ENCODE peak calls at places on chromosomes 7 and 10, in seven cellular contexts. One of them, this sample, is unnamed.

GRCh38 chr7:156702399-156702798 is 61.8 kb downstream of the RNF32 start:
- DNase-seq in colonic mucosa: no peak
- DNase-seq in HCT116: no peak
- DNase-seq in PC-9: no peak
- DNase-seq in tibial artery: no peak
- DNase-seq in lower lobe of right lung: no peak
- DNase-seq in adipocyte: no peak
- DNase-seq in this sample: no peak

GRCh38 chr10:130193493-130194193 is 57.5 kb downstream of the GLRX3 start:
- DNase-seq in tibial artery: no peak
- DNase-seq in colonic mucosa: no peak
- DNase-seq in HCT116: no peak
- DNase-seq in adipocyte: no peak
- DNase-seq in lower lobe of right lung: no peak
- DNase-seq in PC-9: no peak
- DNase-seq in this sample: peak; percentile 9

GRCh38 chr7:122255454-122255853 is 49.1 kb downstream of the FEZF1 start:
- DNase-seq in PC-9: no peak
- DNase-seq in adipocyte: no peak
- DNase-seq in tibial artery: no peak
- DNase-seq in lower lobe of right lung: no peak
- DNase-seq in HCT116: no peak
- DNase-seq in colonic mucosa: no peak
- DNase-seq in this sample: no peak

GRCh38 chr10:45001382-45002148 is 842 bp downstream of the ZNF22 start:
- DNase-seq in HCT116: no peak
- DNase-seq in adipocyte: peak; percentile 84
- DNase-seq in lower lobe of right lung: peak; percentile 84
- DNase-seq in tibial artery: peak; percentile 89
- DNase-seq in colonic mucosa: peak; percentile 72
- DNase-seq in PC-9: peak; percentile 63
- DNase-seq in this sample: peak; percentile 82

GRCh38 chr10:72889391-72889831 is 4.1 kb upstream of the OIT3 start:
- DNase-seq in tibial artery: no peak
- DNase-seq in PC-9: no peak
- DNase-seq in lower lobe of right lung: no peak
- DNase-seq in HCT116: no peak
- DNase-seq in colonic mucosa: no peak
- DNase-seq in adipocyte: no peak
- DNase-seq in this sample: peak; percentile 25

GRCh38 chr10:50382576-50383023 is 131.3 kb upstream of the ASAH2 start:
- DNase-seq in colonic mucosa: no peak
- DNase-seq in tibial artery: no peak
- DNase-seq in adipocyte: no peak
- DNase-seq in HCT116: no peak
- DNase-seq in PC-9: no peak
- DNase-seq in lower lobe of right lung: no peak
- DNase-seq in this sample: peak; percentile 36

GRCh38 chr10:92387289-92387940 is 96.4 kb downstream of the MARCHF5 start:
- DNase-seq in HCT116: peak; percentile 62
- DNase-seq in lower lobe of right lung: no peak
- DNase-seq in tibial artery: no peak
- DNase-seq in colonic mucosa: peak; percentile 37
- DNase-seq in PC-9: peak; percentile 37
- DNase-seq in adipocyte: peak; percentile 59
- DNase-seq in this sample: peak; percentile 48

GRCh38 chr10:43409385-43410109 is 561 bp upstream of the HNRNPF start:
- DNase-seq in HCT116: no peak
- DNase-seq in tibial artery: peak; percentile 74
- DNase-seq in PC-9: peak; percentile 67
- DNase-seq in adipocyte: no peak
- DNase-seq in colonic mucosa: peak; percentile 71
- DNase-seq in lower lobe of right lung: peak; percentile 82
- DNase-seq in this sample: peak; percentile 42

GRCh38 chr7:80403686-80404241 is 108.1 kb downstream of the GNAT3 start:
- DNase-seq in lower lobe of right lung: no peak
- DNase-seq in adipocyte: peak; percentile 57
- DNase-seq in colonic mucosa: no peak
- DNase-seq in tibial artery: no peak
- DNase-seq in HCT116: no peak
- DNase-seq in PC-9: no peak
- DNase-seq in this sample: peak; percentile 20

GRCh38 chr7:36639826-36640225 is 84.5 kb downstream of the AOAH start:
- DNase-seq in PC-9: no peak
- DNase-seq in lower lobe of right lung: no peak
- DNase-seq in adipocyte: no peak
- DNase-seq in HCT116: no peak
- DNase-seq in tibial artery: no peak
- DNase-seq in colonic mucosa: no peak
- DNase-seq in this sample: no peak

GRCh38 chr10:81179324-81179723 is 641.6 kb downstream of the SH2D4B start:
- DNase-seq in tibial artery: no peak
- DNase-seq in adipocyte: no peak
- DNase-seq in HCT116: no peak
- DNase-seq in colonic mucosa: no peak
- DNase-seq in PC-9: no peak
- DNase-seq in lower lobe of right lung: no peak
- DNase-seq in this sample: no peak

GRCh38 chr7:157010588-157011332 is at the start of gene MNX1:
- DNase-seq in lower lobe of right lung: peak; percentile 88
- DNase-seq in PC-9: peak; percentile 82
- DNase-seq in HCT116: peak; percentile 54
- DNase-seq in adipocyte: no peak
- DNase-seq in tibial artery: peak; percentile 45
- DNase-seq in colonic mucosa: peak; percentile 88
- DNase-seq in this sample: no peak

GRCh38 chr7:91249506-91250233 is 14.6 kb upstream of the FZD1 start:
- DNase-seq in adipocyte: peak; percentile 90
- DNase-seq in lower lobe of right lung: no peak
- DNase-seq in HCT116: no peak
- DNase-seq in PC-9: peak; percentile 66
- DNase-seq in tibial artery: no peak
- DNase-seq in colonic mucosa: no peak
- DNase-seq in this sample: peak; percentile 87

GRCh38 chr7:151240942-151241754 is 7.3 kb downstream of the SMARCD3 start:
- DNase-seq in tibial artery: peak; percentile 42
- DNase-seq in HCT116: no peak
- DNase-seq in adipocyte: no peak
- DNase-seq in colonic mucosa: no peak
- DNase-seq in lower lobe of right lung: no peak
- DNase-seq in PC-9: no peak
- DNase-seq in this sample: no peak

GRCh38 chr7:82325416-82325815 is 118.2 kb downstream of the CACNA2D1 start:
- DNase-seq in adipocyte: peak; percentile 41
- DNase-seq in colonic mucosa: no peak
- DNase-seq in PC-9: no peak
- DNase-seq in HCT116: no peak
- DNase-seq in tibial artery: no peak
- DNase-seq in lower lobe of right lung: no peak
- DNase-seq in this sample: no peak

DNA sequence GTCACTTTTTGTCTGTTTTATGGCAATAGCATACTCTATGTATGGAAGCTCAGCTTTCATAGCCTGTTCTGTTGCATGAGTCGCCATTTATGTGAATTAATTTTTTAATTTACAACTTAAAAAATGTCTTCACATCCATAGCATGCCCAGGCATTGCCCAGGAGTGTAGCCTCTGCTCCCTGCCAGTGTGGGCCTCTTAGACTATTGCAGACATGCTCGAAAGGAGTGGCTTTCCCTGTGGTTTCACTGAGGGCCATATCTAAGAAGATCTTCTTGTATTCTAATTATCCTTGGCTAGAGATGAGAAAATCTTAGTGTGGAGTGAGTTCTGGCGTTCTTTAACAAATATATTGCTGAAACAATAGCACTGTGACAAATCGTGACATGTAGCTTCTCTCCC is 35.3 kb downstream of the PCBD1 start:
- DNase-seq in HCT116: no peak
- DNase-seq in colonic mucosa: no peak
- DNase-seq in lower lobe of right lung: no peak
- DNase-seq in adipocyte: no peak
- DNase-seq in PC-9: no peak
- DNase-seq in tibial artery: no peak
- DNase-seq in this sample: no peak
- H3K36me3 ChIP-seq in HCT116: peaks cover 21% of the 10 kb centered on the region
- H3K36me3 ChIP-seq in colonic mucosa: no peaks in the 10 kb centered on the region
- H3K36me3 ChIP-seq in lower lobe of right lung: peaks cover 43% of the 10 kb centered on the region
- H3K36me3 ChIP-seq in adipocyte: peaks cover 51% of the 10 kb centered on the region
- H3K36me3 ChIP-seq in PC-9: peaks cover 35% of the 10 kb centered on the region
- H3K36me3 ChIP-seq in tibial artery: peaks cover 63% of the 10 kb centered on the region
- H3K36me3 ChIP-seq in this sample: peaks cover 30% of the 10 kb centered on the region

GRCh38 chr10:384538-385305 is 249.5 kb downstream of the ZMYND11 start:
- DNase-seq in tibial artery: peak; percentile 56
- DNase-seq in colonic mucosa: no peak
- DNase-seq in adipocyte: no peak
- DNase-seq in PC-9: no peak
- DNase-seq in HCT116: no peak
- DNase-seq in lower lobe of right lung: no peak
- DNase-seq in this sample: no peak
- H3K36me3 ChIP-seq in tibial artery: peaks cover 98% of the 10 kb centered on the region
- H3K36me3 ChIP-seq in colonic mucosa: no peaks in the 10 kb centered on the region
- H3K36me3 ChIP-seq in adipocyte: peaks cover 73% of the 10 kb centered on the region
- H3K36me3 ChIP-seq in PC-9: no peaks in the 10 kb centered on the region
- H3K36me3 ChIP-seq in HCT116: peaks cover under 1% of the 10 kb centered on the region
- H3K36me3 ChIP-seq in lower lobe of right lung: peaks cover 67% of the 10 kb centered on the region
- H3K36me3 ChIP-seq in this sample: no peaks in the 10 kb centered on the region

DNA sequence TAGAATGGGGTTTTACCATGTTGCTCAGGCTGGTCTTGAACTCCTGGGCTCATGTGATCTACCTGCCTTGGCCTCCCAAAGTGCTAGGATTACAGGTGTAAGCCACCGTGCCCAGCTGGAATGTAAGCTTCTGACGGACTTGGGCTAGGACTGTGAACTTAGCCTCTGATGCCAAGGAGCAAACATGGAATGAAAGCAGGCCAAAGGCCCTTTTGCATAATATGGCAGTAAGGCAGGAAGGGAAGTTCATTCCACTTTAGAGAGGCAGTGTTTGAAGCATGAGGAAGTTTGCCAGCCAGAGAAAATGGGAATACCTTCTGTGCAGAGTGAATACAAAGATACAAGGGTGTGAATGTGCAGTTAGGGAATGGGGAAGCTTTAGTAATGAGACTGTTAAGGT is 20.3 kb downstream of the VCL start:
- DNase-seq in colonic mucosa: peak; percentile 57
- DNase-seq in PC-9: no peak
- DNase-seq in tibial artery: no peak
- DNase-seq in adipocyte: no peak
- DNase-seq in lower lobe of right lung: no peak
- DNase-seq in HCT116: no peak
- DNase-seq in this sample: no peak
- H3K36me3 ChIP-seq in colonic mucosa: no peaks in the 10 kb centered on the region
- H3K36me3 ChIP-seq in PC-9: peaks cover 26% of the 10 kb centered on the region
- H3K36me3 ChIP-seq in tibial artery: no peaks in the 10 kb centered on the region
- H3K36me3 ChIP-seq in adipocyte: peaks cover 13% of the 10 kb centered on the region
- H3K36me3 ChIP-seq in lower lobe of right lung: no peaks in the 10 kb centered on the region
- H3K36me3 ChIP-seq in HCT116: peaks cover 8% of the 10 kb centered on the region
- H3K36me3 ChIP-seq in this sample: no peaks in the 10 kb centered on the region

DNA sequence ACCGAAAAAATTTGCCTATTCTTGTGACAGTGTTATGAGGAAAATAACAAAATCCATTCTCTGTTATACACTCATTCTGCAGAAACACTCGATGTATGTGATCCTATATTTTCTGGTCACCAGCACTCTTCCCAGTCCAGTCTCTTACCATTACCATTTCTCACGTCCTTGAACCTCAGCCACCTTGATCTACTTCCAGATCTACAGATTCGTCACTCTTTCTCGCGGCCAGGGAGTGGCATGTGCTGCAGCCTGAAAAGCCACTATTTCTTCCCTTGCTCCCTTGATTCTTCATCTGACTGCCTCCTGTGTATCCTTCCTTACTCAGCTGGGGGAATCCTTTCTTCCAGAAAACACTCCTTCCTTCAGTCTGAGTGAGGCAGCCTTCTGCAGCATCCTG is 14.1 kb upstream of the TAF3 start:
- DNase-seq in HCT116: no peak
- DNase-seq in adipocyte: no peak
- DNase-seq in PC-9: no peak
- DNase-seq in colonic mucosa: no peak
- DNase-seq in tibial artery: no peak
- DNase-seq in lower lobe of right lung: no peak
- DNase-seq in this sample: no peak
- H3K36me3 ChIP-seq in HCT116: peaks cover 61% of the 10 kb centered on the region
- H3K36me3 ChIP-seq in adipocyte: peaks cover 92% of the 10 kb centered on the region
- H3K36me3 ChIP-seq in PC-9: peaks cover 21% of the 10 kb centered on the region
- H3K36me3 ChIP-seq in colonic mucosa: peaks cover 44% of the 10 kb centered on the region
- H3K36me3 ChIP-seq in tibial artery: peaks cover 96% of the 10 kb centered on the region
- H3K36me3 ChIP-seq in lower lobe of right lung: peaks cover 97% of the 10 kb centered on the region
- H3K36me3 ChIP-seq in this sample: peaks cover 76% of the 10 kb centered on the region

DNA sequence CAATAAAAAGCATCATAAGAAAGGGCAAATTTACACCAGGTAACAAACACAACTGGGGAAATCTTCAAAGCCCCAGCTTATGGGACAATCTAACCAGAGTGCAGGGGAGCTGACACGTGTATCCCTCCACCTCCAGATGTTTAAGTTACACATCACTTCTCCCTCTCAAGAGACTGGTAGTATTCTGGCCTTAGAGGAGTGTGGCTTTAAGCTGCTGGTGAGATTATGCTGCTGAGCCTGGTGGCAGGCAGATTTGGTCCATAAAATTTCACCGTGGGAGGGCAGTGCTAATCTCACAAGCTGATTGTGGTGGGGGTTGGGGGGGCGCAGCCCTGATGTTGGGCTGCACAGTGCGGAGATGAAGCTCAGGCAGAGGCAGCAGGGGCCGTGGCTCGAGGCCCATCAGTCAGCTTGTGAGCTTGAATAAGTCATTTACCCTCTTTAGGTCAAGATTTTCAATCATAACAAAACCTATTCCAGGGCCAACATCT is 431.0 kb upstream of the GALNT17 start:
- DNase-seq in PC-9: no peak
- DNase-seq in tibial artery: no peak
- DNase-seq in adipocyte: no peak
- DNase-seq in HCT116: no peak
- DNase-seq in lower lobe of right lung: no peak
- DNase-seq in colonic mucosa: no peak
- DNase-seq in this sample: no peak
- H3K36me3 ChIP-seq in PC-9: no peaks in the 10 kb centered on the region
- H3K36me3 ChIP-seq in tibial artery: no peaks in the 10 kb centered on the region
- H3K36me3 ChIP-seq in adipocyte: no peaks in the 10 kb centered on the region
- H3K36me3 ChIP-seq in HCT116: no peaks in the 10 kb centered on the region
- H3K36me3 ChIP-seq in lower lobe of right lung: peaks cover 7% of the 10 kb centered on the region
- H3K36me3 ChIP-seq in colonic mucosa: no peaks in the 10 kb centered on the region
- H3K36me3 ChIP-seq in this sample: no peaks in the 10 kb centered on the region

DNA sequence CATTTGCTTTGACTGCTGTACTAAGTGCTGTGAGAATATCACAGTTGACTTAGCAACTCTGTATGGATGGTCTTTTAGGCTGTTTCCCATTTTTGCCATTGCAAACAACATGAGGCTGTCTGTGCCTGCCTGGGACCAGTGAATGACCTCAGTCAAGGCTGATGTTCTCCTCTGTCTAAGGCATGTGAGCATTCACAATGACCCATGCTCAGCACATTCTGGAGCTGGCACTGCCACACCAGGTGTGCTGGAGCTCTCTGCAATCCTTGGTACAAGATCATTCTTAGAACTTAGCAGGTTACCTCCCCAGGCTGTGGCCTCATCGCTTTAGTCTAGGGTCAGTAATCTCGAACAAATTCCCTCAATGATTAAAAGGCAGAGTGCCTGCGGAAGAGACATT is 61.9 kb downstream of the SH3PXD2A start:
- DNase-seq in adipocyte: no peak
- DNase-seq in HCT116: no peak
- DNase-seq in lower lobe of right lung: no peak
- DNase-seq in PC-9: no peak
- DNase-seq in colonic mucosa: no peak
- DNase-seq in tibial artery: no peak
- DNase-seq in this sample: no peak
- H3K36me3 ChIP-seq in adipocyte: no peaks in the 10 kb centered on the region
- H3K36me3 ChIP-seq in HCT116: no peaks in the 10 kb centered on the region
- H3K36me3 ChIP-seq in lower lobe of right lung: peaks cover 2% of the 10 kb centered on the region
- H3K36me3 ChIP-seq in PC-9: no peaks in the 10 kb centered on the region
- H3K36me3 ChIP-seq in colonic mucosa: no peaks in the 10 kb centered on the region
- H3K36me3 ChIP-seq in tibial artery: peaks cover 7% of the 10 kb centered on the region
- H3K36me3 ChIP-seq in this sample: no peaks in the 10 kb centered on the region